ENCODE peak calls at places on chromosomes 4 and X, in four cellular contexts. G is cardiac muscle cell, I is fibroblast of lung, N is HL-60. Z is an unnamed sample.

GRCh38 chr4:17854076-17854475 is 43.3 kb downstream of the NCAPG start:
- DNase-seq in N (no peak), G (no peak), I (no peak), Z (no peak)

GRCh38 chrX:357693-358471 is 28.8 kb downstream of the PPP2R3B start:
- DNase-seq in I (no peak), G (no peak), N (no peak), Z (no peak)

GRCh38 chr4:94743838-94744237 is 13.9 kb upstream of the BMPR1B start:
- DNase-seq in I (no peak), G (no peak), N (no peak), Z (no peak)

GRCh38 chr4:170227928-170228327 is 138.2 kb upstream of the AADAT start:
- DNase-seq in G (no peak), I (no peak), N (no peak), Z (no peak)

GRCh38 chr4:94516067-94516466 is 64.3 kb downstream of the PDLIM5 start:
- DNase-seq in G (no peak), I (peak; percentile 71), N (no peak), Z (no peak)

GRCh38 chrX:19182785-19183184 is 60.5 kb upstream of the ADGRG2 start:
- DNase-seq in I (no peak), G (no peak), N (no peak), Z (no peak)

GRCh38 chr4:43353552-43353951 is 461.0 kb downstream of the GRXCR1 start:
- DNase-seq in N (no peak), G (no peak), I (no peak), Z (no peak)

GRCh38 chr4:41205854-41206460 is 8.4 kb downstream of the APBB2 start:
- DNase-seq in G (no peak), I (no peak), N (no peak), Z (no peak)

GRCh38 chr4:7291372-7292135 is 99.2 kb downstream of the SORCS2 start:
- DNase-seq in G (no peak), N (no peak), I (no peak), Z (no peak)

GRCh38 chr4:52560844-52561280 is 98.2 kb downstream of the USP46 start:
- DNase-seq in N (no peak), I (no peak), G (peak; percentile 28), Z (no peak)

GRCh38 chrX:107712231-107713204 is 63.1 kb downstream of the TSC22D3 start:
- DNase-seq in N (no peak), I (peak; percentile 79), G (no peak), Z (no peak)

GRCh38 chr4:165060938-165061337 is 7.3 kb downstream of the TRIM75 start:
- DNase-seq in N (no peak), I (no peak), G (no peak), Z (no peak)

GRCh38 chr4:123941306-123941705 is 544.7 kb downstream of the SPRY1 start:
- DNase-seq in G (no peak), N (no peak), I (no peak), Z (no peak)

GRCh38 chr4:179116011-179116410 is 1673.8 kb upstream of the AGA start:
- DNase-seq in I (peak; percentile 68), G (no peak), N (no peak), Z (no peak)

GRCh38 chr4:139928568-139928967 is 225.4 kb downstream of the MAML3 start:
- DNase-seq in I (no peak), G (peak; percentile 56), N (no peak), Z (no peak)

GRCh38 chrX:132292753-132293152 is 73.5 kb upstream of the RAP2C start:
- DNase-seq in N (peak; percentile 46), G (peak; percentile 73), I (peak; percentile 73), Z (peak; percentile 50)

GRCh38 chr4:53702334-53703266 is 111.3 kb upstream of the LNX1 start:
- DNase-seq in N (no peak), I (peak; percentile 86), G (peak; percentile 16), Z (no peak)

GRCh38 chr4:4864940-4865704 is 5.7 kb downstream of the MSX1 start:
- DNase-seq in I (no peak), G (peak; percentile 23), N (no peak), Z (no peak)

GRCh38 chr4:117623321-117623720 is 411.0 kb upstream of the NDST3 start:
- DNase-seq in G (no peak), N (no peak), I (no peak), Z (no peak)

GRCh38 chr4:70291341-70291740 is 43.4 kb upstream of the CABS1 start:
- DNase-seq in I (no peak), N (no peak), G (no peak), Z (no peak)

GRCh38 chrX:52420824-52421443 is 52.1 kb downstream of the XAGE2 start:
- DNase-seq in I (peak; percentile 81), N (no peak), G (no peak), Z (no peak)

GRCh38 chrX:2767631-2768455 is 16.0 kb downstream of the XG start:
- DNase-seq in I (no peak), N (no peak), G (no peak), Z (peak; percentile 93)

GRCh38 chr4:7344650-7345049 is 90.1 kb downstream of the PSAPL1 start:
- DNase-seq in G (no peak), N (no peak), I (no peak), Z (no peak)

GRCh38 chr4:129455462-129455861 is 359.5 kb downstream of the C4orf33 start:
- DNase-seq in G (no peak), N (no peak), I (no peak), Z (no peak)

GRCh38 chr4:185625503-185625902 is 90.2 kb upstream of the PDLIM3 start:
- DNase-seq in N (no peak), I (no peak), G (no peak), Z (no peak)

GRCh38 chrX:63713510-63713909 is 71.5 kb downstream of the ARHGEF9 start:
- DNase-seq in G (peak; percentile 68), N (no peak), I (no peak), Z (no peak)

GRCh38 chr4:86957214-86957613 is 22.4 kb downstream of the AFF1 start:
- DNase-seq in I (peak; percentile 45), G (no peak), N (no peak), Z (no peak)

GRCh38 chr4:172869621-172870268 is 298.9 kb upstream of the GALNT7 start:
- DNase-seq in N (no peak), G (no peak), I (no peak), Z (no peak)

GRCh38 chr4:20724915-20725314 is 24.7 kb downstream of the PACRGL start:
- DNase-seq in I (no peak), G (no peak), N (no peak), Z (no peak)

GRCh38 chrX:22202251-22202650 is 70.5 kb upstream of the CBLL2 start:
- DNase-seq in I (no peak), G (no peak), N (no peak), Z (no peak)

GRCh38 chrX:153343674-153344073 is 9.7 kb downstream of the ZNF275 start:
- DNase-seq in I (no peak), N (no peak), G (no peak), Z (no peak)
- H3K27me3 ChIP-seq in I (no peaks in the 10 kb centered on the region), N (no peaks in the 10 kb centered on the region), G (no peaks in the 10 kb centered on the region), Z (no peaks in the 10 kb centered on the region)

GRCh38 chrX:39361736-39362135 is 560.5 kb downstream of the MID1IP1 start:
- DNase-seq in I (no peak), N (no peak), G (no peak), Z (no peak)
- H3K27me3 ChIP-seq in I (no peaks in the 10 kb centered on the region), N (no peaks in the 10 kb centered on the region), G (no peaks in the 10 kb centered on the region), Z (no peaks in the 10 kb centered on the region)

DNA sequence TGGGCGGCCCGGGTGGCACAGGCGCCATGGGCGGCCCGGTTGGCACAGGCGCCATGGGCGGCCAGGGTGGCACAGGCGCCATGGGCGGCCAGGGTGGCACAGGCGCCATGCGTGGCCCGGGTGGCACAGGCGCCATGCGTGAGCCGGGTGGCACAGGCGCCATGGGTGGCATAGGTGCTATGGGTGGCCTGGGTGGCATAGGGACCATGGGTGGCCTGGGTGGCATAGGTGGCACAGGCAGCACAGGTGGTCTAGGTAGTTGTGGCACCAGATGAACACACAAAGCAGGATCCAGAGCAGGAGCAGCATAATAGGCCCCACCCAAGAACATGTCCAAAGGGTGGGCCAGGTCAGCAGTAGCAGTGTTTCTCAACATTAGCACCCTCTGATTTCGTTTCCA is 4.3 kb downstream of the ESX1 start:
- DNase-seq in N (no peak), G (no peak), I (no peak), Z (no peak)
- H3K27me3 ChIP-seq in N (no peaks in the 10 kb centered on the region), G (peaks cover 98% of the 10 kb centered on the region), I (peaks cover 19% of the 10 kb centered on the region), Z (no peaks in the 10 kb centered on the region)

GRCh38 chrX:134891652-134892051 is 99.1 kb upstream of the SMIM10 start:
- DNase-seq in I (no peak), N (no peak), G (no peak), Z (no peak)
- H3K27me3 ChIP-seq in I (no peaks in the 10 kb centered on the region), N (no peaks in the 10 kb centered on the region), G (no peaks in the 10 kb centered on the region), Z (no peaks in the 10 kb centered on the region)

GRCh38 chr4:8893227-8893623 is 21.6 kb upstream of the HMX1 start:
- DNase-seq in I (no peak), G (no peak), N (no peak), Z (no peak)
- H3K27me3 ChIP-seq in I (peaks cover 13% of the 10 kb centered on the region), G (peaks cover 100% of the 10 kb centered on the region), N (peaks cover 34% of the 10 kb centered on the region), Z (no peaks in the 10 kb centered on the region)

GRCh38 chrX:47748576-47748975 is 88.1 kb upstream of the ZNF81 start:
- DNase-seq in G (no peak), I (peak; percentile 18), N (no peak), Z (no peak)

GRCh38 chrX:47749185-47749967 is 87.3 kb upstream of the ZNF81 start:
- DNase-seq in G (no peak), N (no peak), I (peak; percentile 75), Z (no peak)

GRCh38 chrX:47743504-47743903 is 84.5 kb upstream of the UXT start:
- DNase-seq in I (peak; percentile 27), N (no peak), G (no peak), Z (no peak)

GRCh38 chrX:47745386-47745785 is 86.4 kb upstream of the UXT start:
- DNase-seq in I (no peak), N (no peak), G (no peak), Z (no peak)

DNA sequence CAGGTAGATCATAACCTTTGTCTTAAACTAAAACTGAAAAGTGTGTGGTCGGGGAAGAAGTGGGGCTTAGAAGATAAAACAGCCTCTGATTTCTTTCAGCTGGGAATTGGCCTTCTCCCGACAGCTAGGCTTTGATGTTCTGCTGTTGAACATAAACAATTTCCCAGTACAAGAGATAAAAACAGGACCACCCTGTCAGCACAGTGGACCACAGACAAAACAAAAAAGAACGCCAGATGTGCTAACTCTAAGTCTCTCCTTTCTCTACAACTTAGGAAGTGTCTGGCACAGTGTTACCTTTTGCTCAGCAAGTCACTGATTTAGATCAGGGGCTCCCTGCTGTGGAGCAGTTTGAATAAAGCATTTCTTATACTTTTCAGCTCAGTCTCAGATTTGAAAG is 87.5 kb upstream of the UXT start:
- DNase-seq in N (no peak), I (peak; percentile 9), G (no peak), Z (no peak)
- H3K27me3 ChIP-seq in N (no peaks in the 10 kb centered on the region), I (peaks cover 2% of the 10 kb centered on the region), G (no peaks in the 10 kb centered on the region), Z (no peaks in the 10 kb centered on the region)

GRCh38 chrX:122771933-122772332 is 412.1 kb upstream of the GRIA3 start:
- DNase-seq in N (no peak), G (no peak), I (no peak), Z (no peak)
- H3K27me3 ChIP-seq in N (no peaks in the 10 kb centered on the region), G (no peaks in the 10 kb centered on the region), I (no peaks in the 10 kb centered on the region), Z (no peaks in the 10 kb centered on the region)

Z was measured in Caco-2.